ENCODE peak calls at places on chromosomes 3 and 15, in nine cellular contexts. Y is Jurkat, Clone E6-1; G is foreskin fibroblast; I is cardiac septum; O is skeletal muscle cell; Q is stimulated activated CD4-positive, alpha-beta T cell treated with anti-CD3 and anti-CD28 coated beads, Interleukin-15, amount 100 ng/mL, for 1 hour; F is EL; L is stimulated activated CD8-positive, alpha-beta memory T cell treated with anti-CD3 and anti-CD28 coated beads, Interleukin-15, amount 100 ng/mL, for 1 hour; N is stimulated activated naive CD8-positive, alpha-beta T cell treated with anti-CD3 and anti-CD28 coated beads, Interleukin-15, Interleukin-2, amounts not matched to agents 100 U/mL and 50 U/mL, for 24 hours. E is an unnamed sample.

GRCh38 chr3:194959217-194959616 is 273.5 kb downstream of the FAM43A start:
- DNase-seq in Y (no peak), G (no peak), I (no peak), O (no peak), Q (no peak), F (no peak), L (no peak), N (no peak), E (no peak)

GRCh38 chr15:42108189-42108588 is 13.8 kb upstream of the PLA2G4D start:
- DNase-seq in Y (no peak), G (peak), I (no peak), O (no peak), Q (no peak), F (peak), L (no peak), N (no peak), E (no peak)

GRCh38 chr3:10189557-10190374 is 25.0 kb downstream of the IRAK2 start:
- DNase-seq in Y (no peak), G (peak), I (peak), O (no peak), Q (no peak), F (no peak), L (peak), N (peak), E (peak)

GRCh38 chr3:175346573-175347356 is 487.6 kb downstream of the NAALADL2 start:
- DNase-seq in Y (no peak), G (peak), I (peak), O (peak), Q (no peak), F (peak), L (no peak), N (no peak), E (peak)

GRCh38 chr15:93146196-93146595 is 57.2 kb upstream of the RGMA start:
- DNase-seq in Y (no peak), G (no peak), I (no peak), O (no peak), Q (no peak), F (no peak), L (no peak), N (no peak), E (no peak)

GRCh38 chr3:23712656-23713559 is 92.8 kb upstream of the UBE2E1 start:
- DNase-seq in Y (no peak), G (peak), I (no peak), O (peak), Q (no peak), F (peak), L (no peak), N (no peak), E (peak)

GRCh38 chr15:68502398-68502901 is 70.5 kb upstream of the ITGA11 start:
- DNase-seq in Y (no peak), G (no peak), I (no peak), O (no peak), Q (no peak), F (no peak), L (no peak), N (no peak), E (no peak)

GRCh38 chr3:13674538-13675185 is 125.7 kb downstream of the FBLN2 start:
- DNase-seq in Y (no peak), G (no peak), I (no peak), O (no peak), Q (no peak), F (no peak), L (no peak), N (no peak), E (no peak)

GRCh38 chr3:20057612-20058180 is 17.4 kb downstream of the KAT2B start:
- DNase-seq in Y (no peak), G (no peak), I (no peak), O (no peak), Q (no peak), F (no peak), L (no peak), N (no peak), E (no peak)

E was measured in fibroblast of the conjunctiva.